ENCODE peak calls at places on chromosome 3, in seven cellular contexts. L, X, E, N, A, M and C are unnamed samples.

GRCh38 chr3:115099115-115099884 is 47.8 kb downstream of the ZBTB20 start:
- DNase-seq in A (no peak), N (no peak), M (no peak), X (no peak), E (peak; percentile 27), L (no peak), C (no peak)

GRCh38 chr3:14780927-14781507 is 37.7 kb upstream of the FGD5 start:
- DNase-seq in M (peak; percentile 89), X (peak; percentile 76), L (no peak), E (peak; percentile 55), N (peak; percentile 25), A (no peak), C (peak; percentile 75)

GRCh38 chr3:12948891-12949711 is 107.7 kb upstream of the RPL32 start:
- DNase-seq in E (peak; percentile 24), X (peak; percentile 58), A (no peak), M (no peak), L (peak; percentile 23), N (peak; percentile 55), C (no peak)

GRCh38 chr3:150447631-150448465 is 39.8 kb downstream of the TSC22D2 start:
- DNase-seq in L (no peak), X (no peak), M (no peak), A (no peak), N (no peak), E (peak; percentile 27), C (no peak)

GRCh38 chr3:8509961-8510360 is 8.3 kb downstream of the LMCD1 start:
- DNase-seq in E (peak; percentile 79), X (peak; percentile 62), A (no peak), N (no peak), M (no peak), L (no peak), C (no peak)

GRCh38 chr3:183534249-183534648 is 21.3 kb downstream of the KLHL6 start:
- DNase-seq in L (no peak), X (no peak), A (no peak), N (no peak), M (no peak), E (no peak), C (no peak)

GRCh38 chr3:12638105-12638504 is 25.8 kb downstream of the RAF1 start:
- DNase-seq in N (no peak), X (peak; percentile 56), E (peak; percentile 71), A (no peak), L (no peak), M (no peak), C (no peak)

GRCh38 chr3:191882289-191882688 is 421.3 kb downstream of the PYDC2 start:
- DNase-seq in N (no peak), L (no peak), E (peak; percentile 0), M (no peak), A (no peak), X (peak; percentile 0), C (no peak)

GRCh38 chr3:43253294-43253693 is 33.0 kb upstream of the SNRK start:
- DNase-seq in L (no peak), A (no peak), M (no peak), N (no peak), E (no peak), X (no peak), C (no peak)

GRCh38 chr3:129120254-129121004 is 1.2 kb downstream of the RAB43 start:
- DNase-seq in M (peak; percentile 95), X (peak; percentile 93), N (peak; percentile 84), E (peak; percentile 84), A (peak; percentile 55), L (peak; percentile 92), C (no peak)

GRCh38 chr3:181921220-181921619 is 209.5 kb downstream of the SOX2 start:
- DNase-seq in E (no peak), M (no peak), L (no peak), N (no peak), X (no peak), A (no peak), C (no peak)

GRCh38 chr3:193768069-193768391 is 175.0 kb downstream of the OPA1 start:
- DNase-seq in N (no peak), X (peak; percentile 66), M (no peak), A (no peak), L (no peak), E (peak; percentile 89), C (no peak)

GRCh38 chr3:55416381-55416821 is 70.7 kb downstream of the WNT5A start:
- DNase-seq in E (peak; percentile 78), L (no peak), X (peak; percentile 61), M (no peak), A (peak; percentile 73), N (no peak), C (no peak)

GRCh38 chr3:96977671-96978070 is 163.3 kb downstream of the EPHA6 start:
- DNase-seq in N (no peak), E (no peak), L (no peak), X (no peak), A (no peak), M (no peak), C (no peak)

GRCh38 chr3:37053753-37054152 is 60.4 kb downstream of the MLH1 start:
- DNase-seq in L (no peak), A (no peak), N (no peak), X (no peak), E (no peak), M (no peak), C (no peak)

GRCh38 chr3:66738625-66739330 is 238.0 kb upstream of the LRIG1 start:
- DNase-seq in A (no peak), N (no peak), E (peak; percentile 49), M (no peak), X (peak; percentile 39), L (no peak), C (no peak)

GRCh38 chr3:183907176-183907575 is 22.5 kb upstream of the PARL start:
- DNase-seq in X (no peak), L (no peak), N (no peak), M (no peak), E (no peak), A (no peak), C (no peak)

GRCh38 chr3:179809639-179810038 is 156.8 kb downstream of the USP13 start:
- DNase-seq in A (no peak), X (no peak), N (no peak), M (no peak), L (no peak), E (no peak), C (no peak)

GRCh38 chr3:190424478-190425439 is 24.9 kb downstream of the TMEM207 start:
- DNase-seq in A (peak; percentile 28), N (peak; percentile 25), L (no peak), X (peak; percentile 82), M (peak; percentile 72), E (peak; percentile 85), C (peak; percentile 32)

GRCh38 chr3:193168911-193169310 is 72.1 kb upstream of the PLAAT1 start:
- DNase-seq in A (no peak), X (no peak), E (no peak), N (no peak), L (no peak), M (no peak), C (no peak)

DNA sequence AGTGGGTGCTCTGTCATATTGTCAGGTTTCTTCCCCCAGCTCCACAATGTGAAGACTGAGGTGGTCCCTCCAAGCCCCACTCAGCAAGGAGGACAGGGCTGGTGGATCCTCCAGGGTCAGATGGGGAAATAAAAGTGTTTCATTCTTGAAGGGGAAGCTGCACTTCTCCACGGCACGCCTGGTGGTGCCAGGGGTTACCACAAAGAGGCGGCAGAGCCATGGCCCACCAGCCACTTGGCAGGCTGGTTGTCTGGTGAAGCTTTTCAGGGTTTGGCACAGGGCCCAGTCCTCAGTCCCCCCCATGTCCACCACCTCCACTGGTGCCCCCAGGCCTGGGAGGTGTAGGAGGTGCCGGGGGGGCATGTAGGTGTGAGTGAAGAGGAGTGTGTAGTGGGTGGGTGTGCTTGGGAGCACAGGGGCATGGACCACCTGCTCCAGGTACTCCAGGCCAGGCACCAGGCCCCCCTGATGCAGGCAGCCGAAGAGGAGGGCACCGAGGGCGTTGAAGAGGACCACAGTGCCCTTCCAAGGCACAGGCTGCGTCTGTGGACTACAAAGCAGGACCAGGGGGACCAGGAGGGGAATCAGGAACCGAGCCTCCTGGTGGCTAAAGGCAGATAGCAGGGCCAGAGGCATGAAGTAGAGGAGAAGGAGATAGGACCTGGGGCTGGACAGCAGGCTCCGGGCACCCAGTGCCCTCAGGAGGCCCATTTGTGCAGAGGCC is 5.0 kb upstream of the NCBP2 start:
- DNase-seq in L (no peak), E (no peak), A (no peak), M (no peak), X (no peak), N (no peak), C (no peak)
- TF ChIP-seq CTCF in L (no peak), E (no peak), A (peak; percentile 15), M (no peak), X (peak; percentile 27), N (no peak), C (no peak)

GRCh38 chr3:141237701-141238521 is 6.3 kb downstream of the PXYLP1 start:
- DNase-seq in X (peak; percentile 38), E (no peak), L (no peak), A (no peak), N (no peak), M (no peak), C (no peak)

GRCh38 chr3:141235661-141236171 is 4.1 kb downstream of the PXYLP1 start:
- DNase-seq in E (no peak), N (no peak), A (no peak), M (peak; percentile 89), L (no peak), X (no peak), C (no peak)

GRCh38 chr3:141233457-141234161 is 2.0 kb downstream of the PXYLP1 start:
- DNase-seq in M (no peak), E (no peak), L (no peak), A (no peak), X (no peak), N (no peak), C (no peak)

GRCh38 chr3:141234283-141234682 is 2.7 kb downstream of the PXYLP1 start:
- DNase-seq in L (no peak), E (no peak), N (no peak), M (no peak), A (no peak), X (no peak), C (no peak)

GRCh38 chr3:141236351-141236750 is 4.7 kb downstream of the PXYLP1 start:
- DNase-seq in A (no peak), X (no peak), L (no peak), M (no peak), E (no peak), N (no peak), C (no peak)
- TF ChIP-seq CTCF in A (no peak), X (no peak), L (no peak), M (no peak), E (no peak), N (no peak), C (no peak)

GRCh38 chr3:156102267-156102912 is 18.0 kb upstream of the KCNAB1 start:
- DNase-seq in A (no peak), L (no peak), M (no peak), X (no peak), E (no peak), N (no peak), C (no peak)

GRCh38 chr3:156106721-156107373 is 13.5 kb upstream of the KCNAB1 start:
- DNase-seq in X (no peak), L (no peak), E (no peak), M (no peak), A (no peak), N (no peak), C (no peak)

GRCh38 chr3:156109989-156110388 is 10.4 kb upstream of the KCNAB1 start:
- DNase-seq in M (no peak), X (no peak), E (no peak), L (no peak), N (no peak), A (no peak), C (no peak)

GRCh38 chr3:156107504-156107903 is 12.9 kb upstream of the KCNAB1 start:
- DNase-seq in A (no peak), E (no peak), N (no peak), L (no peak), X (no peak), M (no peak), C (no peak)
- TF ChIP-seq CTCF in A (no peak), E (no peak), N (no peak), L (no peak), X (no peak), M (no peak), C (no peak)

GRCh38 chr3:81995334-81995733 is 233.9 kb upstream of the GBE1 start:
- DNase-seq in A (no peak), E (no peak), M (no peak), L (no peak), X (no peak), N (no peak), C (no peak)
- TF ChIP-seq CTCF in A (peak; percentile 6), E (no peak), M (no peak), L (no peak), X (no peak), N (no peak), C (no peak)